ENCODE peak calls at places on chromosomes 4 and X, in five cellular contexts. V, M, T, W and J are unnamed samples.
A peak's percentile ranks its signal among the peaks of the same experiment; 100 is the strongest.

GRCh38 chr4:89482248-89482647 is 174.6 kb upstream of the GPRIN3 start:
- DNase-seq in V (no peak), T (no peak), W (no peak), M (peak; percentile 33), J (no peak)

GRCh38 chr4:134544303-134544761 is 342.7 kb upstream of the PABPC4L start:
- DNase-seq in M (peak; percentile 42), V (no peak), T (no peak), W (no peak), J (no peak)

GRCh38 chrX:23871905-23872546 is 35.7 kb downstream of the APOO start:
- DNase-seq in W (no peak), V (no peak), T (no peak), M (no peak), J (no peak)

GRCh38 chr4:74006009-74006476 is 7.6 kb upstream of the CXCL5 start:
- DNase-seq in V (no peak), T (no peak), M (no peak), W (no peak), J (no peak)

GRCh38 chr4:158826057-158826456 is 57.2 kb downstream of the FNIP2 start:
- DNase-seq in T (no peak), M (no peak), W (no peak), V (no peak), J (no peak)

GRCh38 chr4:127732623-127733199 is 2.5 kb downstream of the SLC25A31 start:
- DNase-seq in M (no peak), T (no peak), V (peak; percentile 19), W (peak; percentile 16), J (no peak)

GRCh38 chr4:111113591-111113990 is 490.7 kb upstream of the PITX2 start:
- DNase-seq in V (no peak), W (no peak), T (no peak), M (no peak), J (no peak)

GRCh38 chr4:115187136-115187535 is 73.7 kb upstream of the NDST4 start:
- DNase-seq in M (no peak), T (no peak), V (no peak), W (no peak), J (no peak)